ENCODE peak calls at places on chromosomes 2 and 18, in nine cellular contexts. C, X, Z, D, R, V, S, T and K are unnamed samples.

GRCh38 chr2:212484563-212485080 is 54.0 kb downstream of the ERBB4 start:
- DNase-seq in V (no peak), D (no peak), X (no peak), R (no peak), C (no peak), T (no peak), S (peak; percentile 31), Z (no peak), K (no peak)

GRCh38 chr2:196589429-196589828 is 50.1 kb upstream of the CCDC150 start:
- DNase-seq in V (no peak), C (peak; percentile 33), D (no peak), R (no peak), S (no peak), X (no peak), T (no peak), Z (no peak), K (no peak)

GRCh38 chr18:55998071-55998522 is 410.1 kb upstream of the TCF4 start:
- DNase-seq in Z (no peak), R (peak; percentile 57), C (peak; percentile 64), D (peak; percentile 85), S (peak; percentile 41), T (peak; percentile 65), V (peak; percentile 44), X (no peak), K (peak; percentile 28)

GRCh38 chr2:235923859-235924674 is 244.1 kb downstream of the GBX2 start:
- DNase-seq in V (no peak), R (peak; percentile 23), S (no peak), C (no peak), D (no peak), T (no peak), Z (no peak), X (no peak), K (no peak)

GRCh38 chr2:177245010-177245422 is 19.5 kb downstream of the NFE2L2 start:
- DNase-seq in X (no peak), D (no peak), T (peak; percentile 80), S (no peak), C (no peak), R (no peak), Z (no peak), V (no peak), K (no peak)

GRCh38 chr2:218859994-218860831 is 608 bp downstream of the WNT6 start:
- DNase-seq in R (no peak), C (no peak), S (no peak), D (no peak), V (no peak), T (no peak), X (no peak), Z (no peak), K (peak; percentile 40)

GRCh38 chr2:239057533-239057932 is 209.6 kb downstream of the TWIST2 start:
- DNase-seq in C (no peak), Z (no peak), T (no peak), V (no peak), R (no peak), D (no peak), X (no peak), S (no peak), K (no peak)

GRCh38 chr18:741931-742512 is 29.6 kb upstream of the ENOSF1 start:
- DNase-seq in S (no peak), D (peak; percentile 35), V (peak; percentile 4), R (no peak), X (peak; percentile 0), T (no peak), C (peak; percentile 35), Z (no peak), K (no peak)

GRCh38 chr2:241668354-241668753 is 18.3 kb downstream of the DTYMK start:
- DNase-seq in Z (no peak), T (no peak), R (no peak), D (no peak), X (no peak), V (no peak), C (no peak), S (no peak), K (no peak)

GRCh38 chr2:238059505-238059904 is 1.3 kb upstream of the SCLY start:
- DNase-seq in C (no peak), X (no peak), Z (no peak), V (no peak), T (no peak), R (peak; percentile 21), S (no peak), D (no peak), K (no peak)

GRCh38 chr2:26521054-26521912 is 43.4 kb upstream of the OTOF start:
- DNase-seq in R (no peak), D (no peak), X (no peak), C (peak; percentile 85), S (peak; percentile 76), V (no peak), Z (no peak), T (no peak), K (no peak)

GRCh38 chr2:179226203-179226960 is 38.2 kb downstream of the SESTD1 start:
- DNase-seq in Z (no peak), X (no peak), S (no peak), D (peak; percentile 83), V (no peak), T (no peak), R (no peak), C (no peak), K (peak; percentile 41)

GRCh38 chr2:170714156-170715061 is 728 bp upstream of the SP5 start:
- DNase-seq in R (peak; percentile 72), S (peak; percentile 47), X (no peak), C (peak; percentile 16), Z (peak; percentile 25), V (no peak), T (no peak), D (no peak), K (peak; percentile 45)

GRCh38 chr2:3112553-3112952 is 265.1 kb downstream of the EIPR1 start:
- DNase-seq in X (no peak), R (no peak), V (no peak), C (no peak), S (no peak), Z (no peak), T (no peak), D (no peak), K (no peak)